ENCODE peak calls at places on chromosomes 6 and 20, in six cellular contexts. Z, F, T, S, O and B are unnamed samples.

GRCh38 chr20:63085087-63085861 is 78.5 kb upstream of the BHLHE23 start:
- DNase-seq in S (peak; percentile 24), F (no peak), Z (no peak), T (no peak), O (peak; percentile 45), B (no peak)

GRCh38 chr20:33016581-33017109 is 9.1 kb downstream of the BPIFB2 start:
- DNase-seq in T (no peak), S (peak; percentile 34), Z (no peak), F (no peak), O (no peak), B (no peak)

GRCh38 chr20:57092112-57092899 is 174.1 kb downstream of the BMP7 start:
- DNase-seq in S (peak; percentile 69), Z (peak; percentile 87), O (peak; percentile 69), F (peak; percentile 61), T (peak; percentile 44), B (peak; percentile 24)

GRCh38 chr20:47776639-47777038 is 8.6 kb downstream of the SULF2 start:
- DNase-seq in S (no peak), O (no peak), T (no peak), Z (no peak), F (no peak), B (no peak)

GRCh38 chr6:34298941-34299340 is 50.1 kb upstream of the SMIM29 start:
- DNase-seq in O (no peak), Z (no peak), T (no peak), S (no peak), F (no peak), B (no peak)

GRCh38 chr6:119076173-119076965 is 2.1 kb downstream of the FAM184A start:
- DNase-seq in O (no peak), T (no peak), F (peak; percentile 3), Z (no peak), S (no peak), B (no peak)

GRCh38 chr6:33904050-33904827 is 100.4 kb upstream of the MLN start:
- DNase-seq in O (peak; percentile 69), T (no peak), S (no peak), F (no peak), Z (peak; percentile 38), B (peak; percentile 81)

GRCh38 chr6:139297921-139298320 is 6.1 kb upstream of the TXLNB start:
- DNase-seq in S (no peak), Z (no peak), T (no peak), O (no peak), F (no peak), B (no peak)

GRCh38 chr6:156423075-156423474 is 354.1 kb upstream of the ARID1B start:
- DNase-seq in T (no peak), Z (no peak), O (no peak), F (no peak), S (no peak), B (no peak)

GRCh38 chr6:87702589-87702945 is 534 bp upstream of the AKIRIN2 start:
- DNase-seq in S (no peak), O (no peak), Z (peak; percentile 76), F (peak; percentile 68), T (peak; percentile 72), B (no peak)

GRCh38 chr6:154632121-154632520 is 101.1 kb upstream of the SCAF8 start:
- DNase-seq in T (peak; percentile 61), F (no peak), O (no peak), Z (no peak), S (no peak), B (no peak)

GRCh38 chr6:78025501-78025900 is 372.7 kb downstream of the MEI4 start:
- DNase-seq in F (no peak), Z (no peak), T (no peak), S (no peak), O (no peak), B (no peak)

GRCh38 chr6:7590918-7591302 is 912 bp downstream of the SNRNP48 start:
- DNase-seq in S (no peak), T (peak; percentile 13), F (peak; percentile 46), O (no peak), Z (peak; percentile 51), B (no peak)

GRCh38 chr6:158411998-158412397 is 99.7 kb downstream of the TULP4 start:
- DNase-seq in F (no peak), T (no peak), O (no peak), Z (no peak), S (no peak), B (no peak)

GRCh38 chr6:109513571-109514071 is 30.6 kb upstream of the ZBTB24 start:
- DNase-seq in F (peak; percentile 61), S (no peak), O (no peak), Z (no peak), T (peak; percentile 93), B (no peak)

GRCh38 chr6:17352302-17352701 is 41.1 kb upstream of the CAP2 start:
- DNase-seq in Z (no peak), F (no peak), O (no peak), T (no peak), S (no peak), B (no peak)

GRCh38 chr6:84766796-84767590 is 2.6 kb upstream of the TBX18 start:
- DNase-seq in T (peak; percentile 47), S (no peak), Z (no peak), O (no peak), F (no peak), B (no peak)

GRCh38 chr6:1524040-1524480 is 85.7 kb upstream of the FOXC1 start:
- DNase-seq in S (peak; percentile 86), T (peak; percentile 62), Z (no peak), F (peak; percentile 73), O (peak; percentile 78), B (peak; percentile 81)
- TF ChIP-seq CTCF in S (peak; percentile 83), T (peak; percentile 38), Z (no peak), F (peak; percentile 36), O (peak; percentile 58), B (peak; percentile 65)

GRCh38 chr20:40892642-40893041 is 136.0 kb upstream of the TOP1 start:
- DNase-seq in F (no peak), O (no peak), Z (no peak), T (no peak), S (no peak), B (no peak)

GRCh38 chr20:40900816-40901215 is 127.8 kb upstream of the TOP1 start:
- DNase-seq in F (no peak), O (no peak), Z (no peak), T (no peak), S (no peak), B (no peak)

GRCh38 chr20:40895182-40895581 is 133.4 kb upstream of the TOP1 start:
- DNase-seq in T (no peak), O (no peak), Z (no peak), S (no peak), F (no peak), B (no peak)

GRCh38 chr20:40893610-40894242 is 134.9 kb upstream of the TOP1 start:
- DNase-seq in O (no peak), F (no peak), Z (no peak), T (no peak), S (no peak), B (no peak)

DNA sequence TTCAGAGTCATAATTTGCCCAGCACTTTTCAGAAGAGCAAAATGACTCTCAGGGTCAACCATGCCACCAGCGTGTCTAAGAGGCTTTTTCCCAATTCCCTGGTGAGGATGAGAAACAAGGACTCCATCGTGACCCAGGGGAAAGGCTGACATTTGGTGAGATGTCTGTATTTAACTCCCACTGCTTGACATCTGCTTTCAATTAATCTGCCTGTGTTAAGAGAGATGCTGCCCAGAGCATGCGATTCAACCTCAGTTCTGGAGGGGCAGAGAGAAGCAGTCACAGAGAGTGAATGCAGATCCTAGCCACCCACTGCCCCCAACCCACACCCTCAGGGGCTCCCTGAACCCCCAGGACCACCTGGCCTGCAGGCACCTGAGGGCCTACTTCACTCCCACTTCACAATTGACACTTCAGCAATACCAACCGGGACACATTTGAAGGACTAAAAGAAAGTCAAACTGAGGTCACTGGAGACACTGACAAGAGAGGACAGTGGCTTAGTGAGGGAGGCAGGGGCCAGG is 131.4 kb upstream of the TOP1 start:
- DNase-seq in O (no peak), F (peak; percentile 90), S (no peak), Z (no peak), T (no peak), B (no peak)
- H3K4me3 ChIP-seq in O (no peak overlapping the region), F (no peak overlapping the region), S (no peak overlapping the region), Z (no peak overlapping the region), T (no peak overlapping the region), B (no peak overlapping the region)

GRCh38 chr6:43976706-43977403 is 150.4 kb downstream of the MRPL14 start:
- DNase-seq in F (peak; percentile 26), T (no peak), Z (no peak), S (no peak), O (no peak), B (no peak)

GRCh38 chr6:43978473-43979360 is 148.5 kb downstream of the MRPL14 start:
- DNase-seq in T (no peak), S (no peak), F (peak; percentile 67), Z (peak; percentile 46), O (no peak), B (no peak)

GRCh38 chr6:43979525-43979924 is 147.7 kb downstream of the MRPL14 start:
- DNase-seq in T (no peak), S (no peak), Z (no peak), O (no peak), F (no peak), B (no peak)

GRCh38 chr6:43980004-43980795 is 147.1 kb downstream of the MRPL14 start:
- DNase-seq in Z (no peak), T (no peak), F (no peak), S (no peak), O (peak; percentile 29), B (no peak)

DNA sequence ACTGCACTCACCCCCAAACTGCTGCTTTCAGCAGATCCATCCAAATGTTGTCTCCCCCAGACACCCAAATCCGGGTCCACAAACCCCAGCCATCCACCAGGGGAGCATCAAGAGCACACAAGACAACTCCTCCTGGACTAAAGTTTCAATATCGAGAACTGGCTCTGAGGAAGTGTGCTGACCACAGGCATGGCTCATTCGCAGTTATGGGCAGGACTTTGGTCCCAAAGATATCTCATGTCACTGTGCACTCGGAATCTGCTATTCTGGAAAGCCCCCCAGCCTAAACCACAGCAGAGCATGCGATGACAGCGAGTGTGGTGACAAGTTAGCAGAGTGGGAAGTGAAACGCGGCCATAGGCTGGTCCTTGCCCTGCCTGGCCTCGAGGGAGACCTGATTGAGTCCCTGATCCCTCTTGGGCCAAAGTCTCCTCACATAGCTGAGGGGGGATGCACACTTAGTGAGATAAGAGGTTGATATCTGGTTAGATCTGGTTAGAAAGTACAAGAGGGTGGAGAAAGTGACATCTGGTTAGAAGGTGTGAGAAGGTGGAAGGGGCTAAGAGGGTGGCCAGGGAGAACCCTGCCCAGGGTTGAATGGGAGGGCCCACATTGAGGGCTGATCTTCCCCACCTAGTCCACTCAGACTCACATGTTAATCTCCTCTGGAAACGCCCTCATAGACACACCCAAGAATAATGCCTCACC is 149.7 kb downstream of the MRPL14 start:
- DNase-seq in F (no peak), O (no peak), Z (peak; percentile 68), S (no peak), T (no peak), B (no peak)
- TF ChIP-seq CTCF in F (no peak), O (no peak), Z (peak; percentile 27), S (no peak), T (no peak), B (no peak)

DNA sequence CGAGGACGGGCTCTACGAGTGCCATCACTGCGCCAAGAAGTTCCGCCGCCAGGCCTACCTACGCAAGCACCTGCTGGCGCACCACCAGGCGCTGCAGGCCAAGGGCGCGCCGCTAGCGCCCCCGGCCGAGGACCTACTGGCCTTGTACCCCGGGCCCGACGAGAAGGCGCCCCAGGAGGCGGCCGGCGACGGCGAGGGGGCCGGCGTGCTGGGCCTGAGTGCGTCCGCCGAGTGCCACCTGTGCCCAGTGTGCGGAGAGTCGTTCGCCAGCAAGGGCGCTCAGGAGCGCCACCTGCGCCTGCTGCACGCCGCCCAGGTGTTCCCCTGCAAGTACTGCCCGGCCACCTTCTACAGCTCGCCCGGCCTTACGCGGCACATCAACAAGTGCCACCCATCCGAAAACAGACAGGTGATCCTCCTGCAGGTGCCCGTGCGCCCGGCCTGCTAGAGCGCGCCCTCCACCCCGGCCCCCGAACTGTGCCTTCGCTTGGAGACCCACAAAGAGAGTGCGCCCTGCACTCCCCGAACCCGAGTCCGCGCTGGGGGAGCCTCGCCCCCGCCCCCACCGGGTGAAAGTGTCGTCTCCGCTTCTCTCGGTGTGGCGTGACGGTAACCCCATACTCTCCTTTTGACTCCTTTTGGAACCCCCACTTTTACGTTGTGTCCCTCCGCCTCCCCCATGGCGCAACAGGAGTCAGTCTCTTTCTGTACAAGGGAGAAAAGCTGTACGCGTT is 1.6 kb downstream of the INSM1 start:
- DNase-seq in F (no peak), S (peak; percentile 66), O (no peak), T (no peak), Z (no peak), B (no peak)
- H3K4me3 ChIP-seq in F (no peak overlapping the region), S (peak overlapping the region; percentile 44), O (peak overlapping the region; percentile 10), T (no peak overlapping the region), Z (no peak overlapping the region), B (no peak overlapping the region)